ENCODE peak calls at places on chromosomes 7 and 10, in nine cellular contexts. One of them, this sample, is unnamed.

GRCh38 chr10:96376483-96376882 is 17.7 kb upstream of the OPALIN start:
- DNase-seq in renal cortical epithelial cell: no peak
- DNase-seq in activated effector memory CD4-positive, alpha-beta T cell treated with Interleukin-2 at 50 U/mL for 16 hours: no peak
- DNase-seq in fibroblast of pulmonary artery: no peak
- DNase-seq in EL: no peak
- DNase-seq in progenitor cell of endocrine pancreas: no peak
- DNase-seq in heart right ventricle: no peak
- DNase-seq in Right ventricle myocardium inferior: no peak
- DNase-seq in HCT116: no peak
- DNase-seq in this sample: no peak

GRCh38 chr10:11448190-11448544 is 163.3 kb downstream of the USP6NL start:
- DNase-seq in renal cortical epithelial cell: no peak
- DNase-seq in activated effector memory CD4-positive, alpha-beta T cell treated with Interleukin-2 at 50 U/mL for 16 hours: no peak
- DNase-seq in fibroblast of pulmonary artery: no peak
- DNase-seq in EL: no peak
- DNase-seq in progenitor cell of endocrine pancreas: no peak
- DNase-seq in heart right ventricle: no peak
- DNase-seq in Right ventricle myocardium inferior: no peak
- DNase-seq in HCT116: no peak
- DNase-seq in this sample: no peak

GRCh38 chr7:33258561-33258960 is 129.2 kb downstream of the BBS9 start:
- DNase-seq in renal cortical epithelial cell: no peak
- DNase-seq in activated effector memory CD4-positive, alpha-beta T cell treated with Interleukin-2 at 50 U/mL for 16 hours: no peak
- DNase-seq in fibroblast of pulmonary artery: peak
- DNase-seq in EL: no peak
- DNase-seq in progenitor cell of endocrine pancreas: no peak
- DNase-seq in heart right ventricle: no peak
- DNase-seq in Right ventricle myocardium inferior: no peak
- DNase-seq in HCT116: no peak
- DNase-seq in this sample: peak

GRCh38 chr7:28748934-28749584 is 209.1 kb downstream of the TRIL start:
- DNase-seq in renal cortical epithelial cell: peak
- DNase-seq in activated effector memory CD4-positive, alpha-beta T cell treated with Interleukin-2 at 50 U/mL for 16 hours: no peak
- DNase-seq in fibroblast of pulmonary artery: peak
- DNase-seq in EL: peak
- DNase-seq in progenitor cell of endocrine pancreas: no peak
- DNase-seq in heart right ventricle: no peak
- DNase-seq in Right ventricle myocardium inferior: no peak
- DNase-seq in HCT116: peak
- DNase-seq in this sample: peak

GRCh38 chr10:14543048-14543903 is 212.6 kb upstream of the FRMD4A start:
- DNase-seq in renal cortical epithelial cell: no peak
- DNase-seq in activated effector memory CD4-positive, alpha-beta T cell treated with Interleukin-2 at 50 U/mL for 16 hours: no peak
- DNase-seq in fibroblast of pulmonary artery: peak
- DNase-seq in EL: no peak
- DNase-seq in progenitor cell of endocrine pancreas: no peak
- DNase-seq in heart right ventricle: peak
- DNase-seq in Right ventricle myocardium inferior: no peak
- DNase-seq in HCT116: no peak
- DNase-seq in this sample: peak

GRCh38 chr10:130547368-130547767 is 411.2 kb downstream of the GLRX3 start:
- DNase-seq in renal cortical epithelial cell: no peak
- DNase-seq in activated effector memory CD4-positive, alpha-beta T cell treated with Interleukin-2 at 50 U/mL for 16 hours: no peak
- DNase-seq in fibroblast of pulmonary artery: no peak
- DNase-seq in EL: no peak
- DNase-seq in progenitor cell of endocrine pancreas: no peak
- DNase-seq in heart right ventricle: no peak
- DNase-seq in Right ventricle myocardium inferior: no peak
- DNase-seq in HCT116: no peak
- DNase-seq in this sample: no peak

GRCh38 chr10:7491949-7492659 is 81.3 kb upstream of the SFMBT2 start:
- DNase-seq in renal cortical epithelial cell: no peak
- DNase-seq in activated effector memory CD4-positive, alpha-beta T cell treated with Interleukin-2 at 50 U/mL for 16 hours: no peak
- DNase-seq in fibroblast of pulmonary artery: no peak
- DNase-seq in EL: no peak
- DNase-seq in progenitor cell of endocrine pancreas: no peak
- DNase-seq in heart right ventricle: no peak
- DNase-seq in Right ventricle myocardium inferior: no peak
- DNase-seq in HCT116: no peak
- DNase-seq in this sample: no peak

GRCh38 chr7:98584830-98585229 is 32.3 kb upstream of the NPTX2 start:
- DNase-seq in renal cortical epithelial cell: no peak
- DNase-seq in activated effector memory CD4-positive, alpha-beta T cell treated with Interleukin-2 at 50 U/mL for 16 hours: no peak
- DNase-seq in fibroblast of pulmonary artery: no peak
- DNase-seq in EL: no peak
- DNase-seq in progenitor cell of endocrine pancreas: no peak
- DNase-seq in heart right ventricle: no peak
- DNase-seq in Right ventricle myocardium inferior: no peak
- DNase-seq in HCT116: no peak
- DNase-seq in this sample: no peak

GRCh38 chr7:77327932-77328628 is 88.1 kb downstream of the GSAP start:
- DNase-seq in renal cortical epithelial cell: no peak
- DNase-seq in activated effector memory CD4-positive, alpha-beta T cell treated with Interleukin-2 at 50 U/mL for 16 hours: peak
- DNase-seq in fibroblast of pulmonary artery: no peak
- DNase-seq in EL: peak
- DNase-seq in progenitor cell of endocrine pancreas: no peak
- DNase-seq in heart right ventricle: no peak
- DNase-seq in Right ventricle myocardium inferior: no peak
- DNase-seq in HCT116: no peak
- DNase-seq in this sample: no peak